ENCODE peak calls at places on chromosomes 5 and 9, in ten cellular contexts. One of them, this sample, is unnamed.

GRCh38 chr9:81522721-81523551 is 166.4 kb downstream of the TLE1 start:
- DNase-seq in NCI-H1436: peak; percentile 40
- DNase-seq in WTC11: peak; percentile 39
- DNase-seq in EH: peak; percentile 77
- DNase-seq in BE2C: peak; percentile 23
- DNase-seq in T-cell: no peak
- DNase-seq in tibial artery: no peak
- DNase-seq in fibroblast of the aortic adventitia: peak; percentile 78
- DNase-seq in neural progenitor cell: peak; percentile 51
- DNase-seq in uterus: no peak
- DNase-seq in this sample: peak; percentile 37

GRCh38 chr9:14198544-14199510 is 115.1 kb downstream of the NFIB start:
- DNase-seq in NCI-H1436: no peak
- DNase-seq in WTC11: no peak
- DNase-seq in EH: no peak
- DNase-seq in BE2C: peak; percentile 86
- DNase-seq in T-cell: no peak
- DNase-seq in tibial artery: peak; percentile 78
- DNase-seq in fibroblast of the aortic adventitia: peak; percentile 84
- DNase-seq in neural progenitor cell: peak; percentile 49
- DNase-seq in uterus: peak; percentile 44
- DNase-seq in this sample: no peak

GRCh38 chr5:538271-538771 is 14.1 kb upstream of the SLC9A3 start:
- DNase-seq in NCI-H1436: no peak
- DNase-seq in WTC11: peak; percentile 10
- DNase-seq in EH: no peak
- DNase-seq in BE2C: peak; percentile 7
- DNase-seq in T-cell: no peak
- DNase-seq in tibial artery: no peak
- DNase-seq in fibroblast of the aortic adventitia: no peak
- DNase-seq in neural progenitor cell: no peak
- DNase-seq in uterus: no peak
- DNase-seq in this sample: no peak

GRCh38 chr9:90142580-90142979 is 500.0 kb downstream of the DIRAS2 start:
- DNase-seq in NCI-H1436: peak; percentile 36
- DNase-seq in WTC11: peak; percentile 48
- DNase-seq in EH: peak; percentile 29
- DNase-seq in BE2C: peak; percentile 61
- DNase-seq in T-cell: peak; percentile 52
- DNase-seq in tibial artery: no peak
- DNase-seq in fibroblast of the aortic adventitia: peak; percentile 55
- DNase-seq in neural progenitor cell: peak; percentile 74
- DNase-seq in uterus: no peak
- DNase-seq in this sample: peak; percentile 90

GRCh38 chr9:29211681-29212589 is 1638.7 kb upstream of the C9orf72 start:
- DNase-seq in NCI-H1436: peak; percentile 70
- DNase-seq in WTC11: peak; percentile 72
- DNase-seq in EH: no peak
- DNase-seq in BE2C: peak; percentile 82
- DNase-seq in T-cell: peak; percentile 14
- DNase-seq in tibial artery: no peak
- DNase-seq in fibroblast of the aortic adventitia: peak; percentile 7
- DNase-seq in neural progenitor cell: peak; percentile 84
- DNase-seq in uterus: peak; percentile 70
- DNase-seq in this sample: peak; percentile 66

GRCh38 chr5:35954175-35954574 is 15.8 kb upstream of the CAPSL start:
- DNase-seq in NCI-H1436: no peak
- DNase-seq in WTC11: peak; percentile 47
- DNase-seq in EH: no peak
- DNase-seq in BE2C: no peak
- DNase-seq in T-cell: peak; percentile 32
- DNase-seq in tibial artery: no peak
- DNase-seq in fibroblast of the aortic adventitia: no peak
- DNase-seq in neural progenitor cell: peak; percentile 11
- DNase-seq in uterus: no peak
- DNase-seq in this sample: no peak

GRCh38 chr9:15999422-16000339 is 446.8 kb downstream of the CCDC171 start:
- DNase-seq in NCI-H1436: no peak
- DNase-seq in WTC11: no peak
- DNase-seq in EH: peak; percentile 96
- DNase-seq in BE2C: no peak
- DNase-seq in T-cell: no peak
- DNase-seq in tibial artery: no peak
- DNase-seq in fibroblast of the aortic adventitia: peak; percentile 87
- DNase-seq in neural progenitor cell: no peak
- DNase-seq in uterus: peak; percentile 37
- DNase-seq in this sample: no peak

GRCh38 chr9:98667241-98667640 is 41.5 kb downstream of the GABBR2 start:
- DNase-seq in NCI-H1436: no peak
- DNase-seq in WTC11: no peak
- DNase-seq in EH: no peak
- DNase-seq in BE2C: no peak
- DNase-seq in T-cell: no peak
- DNase-seq in tibial artery: no peak
- DNase-seq in fibroblast of the aortic adventitia: no peak
- DNase-seq in neural progenitor cell: no peak
- DNase-seq in uterus: no peak
- DNase-seq in this sample: no peak

GRCh38 chr9:134216961-134217360 is 52.6 kb upstream of the RNU6ATAC start:
- DNase-seq in NCI-H1436: no peak
- DNase-seq in WTC11: no peak
- DNase-seq in EH: no peak
- DNase-seq in BE2C: no peak
- DNase-seq in T-cell: no peak
- DNase-seq in tibial artery: no peak
- DNase-seq in fibroblast of the aortic adventitia: no peak
- DNase-seq in neural progenitor cell: no peak
- DNase-seq in uterus: no peak
- DNase-seq in this sample: no peak

GRCh38 chr5:133950821-133951612 is 17.4 kb downstream of the C5orf15 start:
- DNase-seq in NCI-H1436: no peak
- DNase-seq in WTC11: no peak
- DNase-seq in EH: peak; percentile 15
- DNase-seq in BE2C: no peak
- DNase-seq in T-cell: no peak
- DNase-seq in tibial artery: no peak
- DNase-seq in fibroblast of the aortic adventitia: peak; percentile 84
- DNase-seq in neural progenitor cell: no peak
- DNase-seq in uterus: no peak
- DNase-seq in this sample: no peak

This sample was measured in NCI-H1417.